ENCODE peak calls at places on chromosomes 13 and 19, in ten cellular contexts. R is cardiac fibroblast, T is dorsolateral prefrontal cortex, U is fibroblast of lung, Y is left ventricle myocardium inferior, I is fibroblast of villous mesenchyme, W is breast epithelium, P is IMR-90, J is GM12865, B is PC-3. V is an unnamed sample.

GRCh38 chr19:42198676-42199439 is 18.6 kb downstream of the DEDD2 start:
- DNase-seq in R (no peak), T (no peak), U (no peak), Y (no peak), I (no peak), W (no peak), P (no peak), J (peak; percentile 85), B (no peak), V (no peak)

GRCh38 chr19:40442328-40443130 is 1.6 kb downstream of the SERTAD3 start:
- DNase-seq in R (no peak), T (no peak), U (no peak), Y (no peak), I (no peak), W (no peak), P (no peak), J (peak; percentile 64), B (no peak), V (no peak)

GRCh38 chr19:18726846-18727245 is 43.4 kb downstream of the CRTC1 start:
- DNase-seq in R (no peak), T (no peak), U (no peak), Y (no peak), I (no peak), W (no peak), P (no peak), J (no peak), B (no peak), V (no peak)

GRCh38 chr19:15292847-15293582 is 39.3 kb downstream of the BRD4 start:
- DNase-seq in R (no peak), T (no peak), U (no peak), Y (no peak), I (peak; percentile 62), W (no peak), P (no peak), J (peak; percentile 75), B (no peak), V (peak; percentile 43)

GRCh38 chr13:19171563-19171962 is 10.1 kb downstream of the TUBA3C start:
- DNase-seq in R (no peak), T (no peak), U (no peak), Y (no peak), I (no peak), W (no peak), P (no peak), J (no peak), B (no peak), V (no peak)

GRCh38 chr19:6232567-6232966 is 47.2 kb downstream of the MLLT1 start:
- DNase-seq in R (peak; percentile 92), T (peak; percentile 44), U (peak; percentile 94), Y (no peak), I (peak; percentile 90), W (no peak), P (peak; percentile 88), J (no peak), B (peak; percentile 67), V (no peak)

GRCh38 chr13:43786766-43787517 is at the start of gene ENOX1:
- DNase-seq in R (peak; percentile 81), T (peak; percentile 90), U (peak; percentile 72), Y (peak; percentile 77), I (peak; percentile 81), W (no peak), P (peak; percentile 74), J (peak; percentile 78), B (peak; percentile 47), V (no peak)

GRCh38 chr13:88000787-88001186 is 329.6 kb downstream of the SLITRK5 start:
- DNase-seq in R (no peak), T (no peak), U (no peak), Y (no peak), I (no peak), W (no peak), P (no peak), J (no peak), B (no peak), V (no peak)

GRCh38 chr13:59038824-59039223 is 1124.9 kb downstream of the DIAPH3 start:
- DNase-seq in R (peak; percentile 38), T (no peak), U (peak; percentile 74), Y (no peak), I (no peak), W (no peak), P (peak; percentile 15), J (no peak), B (peak; percentile 58), V (no peak)

GRCh38 chr19:9032136-9032626 is 22.0 kb upstream of the MUC16 start:
- DNase-seq in R (no peak), T (no peak), U (no peak), Y (no peak), I (no peak), W (no peak), P (no peak), J (no peak), B (peak; percentile 87), V (peak; percentile 74)

GRCh38 chr19:46015080-46015960 is 7.5 kb downstream of the PGLYRP1 start:
- DNase-seq in R (no peak), T (no peak), U (peak; percentile 40), Y (peak; percentile 45), I (peak; percentile 7), W (peak; percentile 71), P (no peak), J (peak; percentile 52), B (no peak), V (no peak)
- H3K4me3 ChIP-seq in R (peak overlapping the region; percentile 23), T (peak overlapping the region; percentile 35), U (no peak overlapping the region), Y (peak overlapping the region; percentile 75), I (no peak overlapping the region), W (peak overlapping the region; percentile 69), P (no peak overlapping the region), J (no peak overlapping the region), B (no peak overlapping the region), V (no peak overlapping the region)

GRCh38 chr13:95708390-95708774 is 31.4 kb downstream of the DNAJC3 start:
- DNase-seq in R (no peak), T (no peak), U (no peak), Y (no peak), I (no peak), W (no peak), P (no peak), J (no peak), B (no peak), V (no peak)
- H3K4me3 ChIP-seq in R (no peak overlapping the region), T (no peak overlapping the region), U (no peak overlapping the region), Y (no peak overlapping the region), I (no peak overlapping the region), W (no peak overlapping the region), P (no peak overlapping the region), J (no peak overlapping the region), B (no peak overlapping the region), V (no peak overlapping the region)

DNA sequence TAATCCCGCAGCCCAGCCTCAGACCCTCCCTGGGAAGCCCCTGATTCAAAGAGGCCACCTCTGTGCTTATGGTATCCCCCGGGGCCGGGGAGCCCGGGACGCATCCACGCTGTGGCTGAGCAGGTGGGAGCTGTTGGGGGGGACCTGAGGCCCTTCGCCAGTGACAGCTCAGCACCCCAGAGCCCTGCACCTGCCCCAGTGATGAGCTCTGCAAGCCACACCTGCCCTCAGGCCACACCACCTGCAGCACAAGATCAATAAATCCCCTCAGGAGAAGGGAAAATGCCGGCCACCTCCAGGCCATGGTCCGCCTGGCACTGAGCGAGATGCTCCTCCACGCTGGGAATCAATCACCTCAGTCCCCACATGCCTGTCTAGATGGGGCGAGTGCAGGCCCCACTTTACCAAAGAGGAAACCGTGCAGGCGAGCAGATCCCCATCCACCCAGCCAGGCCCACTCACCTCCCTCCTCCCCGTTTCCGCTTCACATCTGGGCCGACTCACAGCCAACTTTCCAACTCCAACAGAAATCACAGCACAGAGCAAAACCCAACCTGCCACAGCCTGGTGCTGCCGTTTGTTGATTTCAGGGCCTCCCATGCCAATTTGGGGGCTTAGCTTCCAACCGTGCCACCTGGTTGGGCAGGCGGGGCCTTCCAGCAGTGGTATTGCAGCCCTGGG is 12.8 kb downstream of the MOB3A start:
- DNase-seq in R (no peak), T (no peak), U (no peak), Y (no peak), I (no peak), W (no peak), P (no peak), J (peak; percentile 83), B (no peak), V (no peak)
- H3K4me3 ChIP-seq in R (no peak overlapping the region), T (no peak overlapping the region), U (no peak overlapping the region), Y (peak overlapping the region; percentile 3), I (no peak overlapping the region), W (peak overlapping the region; percentile 39), P (no peak overlapping the region), J (peak overlapping the region; percentile 97), B (no peak overlapping the region), V (no peak overlapping the region)

DNA sequence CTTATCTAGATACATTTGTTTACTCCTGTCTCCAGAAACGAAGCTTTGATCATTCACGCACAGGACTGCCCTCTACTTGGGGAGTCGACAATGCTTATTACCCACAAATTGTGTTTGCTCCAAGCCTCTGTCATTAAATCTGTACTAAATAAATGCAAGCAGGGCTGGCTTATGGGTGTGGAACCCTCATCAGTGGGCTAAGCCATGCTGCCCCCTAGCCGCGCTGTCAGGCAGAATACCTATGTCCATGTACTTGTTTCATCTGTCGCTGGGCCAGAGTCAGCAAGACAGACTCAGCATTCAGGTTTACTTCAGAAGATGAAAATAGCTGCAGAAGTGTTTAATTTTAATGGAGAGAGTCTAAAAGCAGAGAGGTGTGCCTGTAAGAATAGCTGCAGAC is 110.0 kb upstream of the PRR20A start:
- DNase-seq in R (no peak), T (no peak), U (no peak), Y (no peak), I (no peak), W (no peak), P (no peak), J (no peak), B (no peak), V (no peak)
- H3K4me3 ChIP-seq in R (no peak overlapping the region), T (no peak overlapping the region), U (no peak overlapping the region), Y (no peak overlapping the region), I (no peak overlapping the region), W (no peak overlapping the region), P (no peak overlapping the region), J (no peak overlapping the region), B (no peak overlapping the region), V (no peak overlapping the region)

V was measured in LNCaP clone FGC.